ENCODE peak calls at places on chromosomes 4 and X, in four cellular contexts. N is anterior cingulate cortex, S is HFF-Myc, U is breast epithelium. E is an unnamed sample.

GRCh38 chrX:37846934-37847732 is at the start of gene DYNLT3:
- DNase-seq in N (peak), S (peak), U (peak), E (no peak)

GRCh38 chrX:135931644-135932487 is 38.4 kb downstream of the SAGE1 start:
- DNase-seq in N (peak), S (peak), U (no peak), E (peak)

GRCh38 chr4:78138252-78138651 is 81.1 kb downstream of the FRAS1 start:
- DNase-seq in N (no peak), S (no peak), U (no peak), E (no peak)

GRCh38 chrX:39244146-39244545 is 442.9 kb downstream of the MID1IP1 start:
- DNase-seq in N (no peak), S (no peak), U (no peak), E (no peak)

GRCh38 chrX:55161581-55161980 is 58.6 kb upstream of the PAGE5 start:
- DNase-seq in N (no peak), S (no peak), U (no peak), E (no peak)

GRCh38 chr4:137664416-137664815 is 132.1 kb upstream of the PCDH18 start:
- DNase-seq in N (no peak), S (peak), U (no peak), E (no peak)

GRCh38 chr4:2354127-2354526 is 64.3 kb downstream of the ZFYVE28 start:
- DNase-seq in N (no peak), S (no peak), U (no peak), E (no peak)

GRCh38 chrX:70481424-70481823 is 36.8 kb downstream of the DLG3 start:
- DNase-seq in N (no peak), S (no peak), U (no peak), E (no peak)

GRCh38 chr4:40056722-40057539 is at the start of gene N4BP2:
- DNase-seq in N (peak), S (peak), U (peak), E (no peak)

GRCh38 chrX:78886550-78886949 is 58.6 kb upstream of the P2RY10 start:
- DNase-seq in N (no peak), S (no peak), U (no peak), E (peak)

GRCh38 chrX:101370888-101371504 is 15.0 kb downstream of the BTK start:
- DNase-seq in N (no peak), S (no peak), U (no peak), E (no peak)

GRCh38 chr4:123740236-123740635 is 343.6 kb downstream of the SPRY1 start:
- DNase-seq in N (no peak), S (no peak), U (no peak), E (no peak)

GRCh38 chr4:17132226-17132625 is 233.8 kb upstream of the LDB2 start:
- DNase-seq in N (no peak), S (no peak), U (no peak), E (no peak)

GRCh38 chr4:111847256-111848108 is 297.8 kb upstream of the FAM241A start:
- DNase-seq in N (no peak), S (no peak), U (no peak), E (no peak)

GRCh38 chrX:1485033-1485432 is 32.3 kb upstream of the ASMTL start:
- DNase-seq in N (no peak), S (no peak), U (peak), E (no peak)

GRCh38 chrX:132957211-132958085 is 981 bp downstream of the HS6ST2 start:
- DNase-seq in N (no peak), S (no peak), U (no peak), E (no peak)

GRCh38 chr4:133484287-133484686 is 335.2 kb downstream of the PCDH10 start:
- DNase-seq in N (no peak), S (no peak), U (no peak), E (no peak)

GRCh38 chr4:2367626-2368025 is 50.8 kb downstream of the ZFYVE28 start:
- DNase-seq in N (no peak), S (no peak), U (no peak), E (no peak)

GRCh38 chrX:46574941-46575381 is 1.4 kb downstream of the CHST7 start:
- DNase-seq in N (no peak), S (no peak), U (no peak), E (no peak)

GRCh38 chr4:98976716-98977115 is 18.8 kb upstream of the METAP1 start:
- DNase-seq in N (no peak), S (no peak), U (no peak), E (no peak)

GRCh38 chrX:9204560-9204959 is 170.6 kb upstream of the FAM9B start:
- DNase-seq in N (no peak), S (no peak), U (no peak), E (no peak)

GRCh38 chr4:7285244-7286122 is 93.1 kb downstream of the SORCS2 start:
- DNase-seq in N (peak), S (no peak), U (peak), E (no peak)

GRCh38 chr4:38980903-38981676 is 51.1 kb downstream of the TMEM156 start:
- DNase-seq in N (no peak), S (peak), U (no peak), E (no peak)

GRCh38 chrX:108439434-108439883 is at the start of gene COL4A5:
- DNase-seq in N (no peak), S (peak), U (peak), E (peak)

GRCh38 chr4:182192511-182193181 is 50.6 kb upstream of the TENM3 start:
- DNase-seq in N (no peak), S (no peak), U (no peak), E (no peak)

GRCh38 chr4:139511320-139511719 is 44.7 kb downstream of the SETD7 start:
- DNase-seq in N (no peak), S (no peak), U (no peak), E (no peak)

GRCh38 chrX:22652596-22652995 is 347.2 kb upstream of the DDX53 start:
- DNase-seq in N (peak), S (peak), U (no peak), E (no peak)

GRCh38 chr4:165191814-165192499 is 15.4 kb upstream of the KLHL2 start:
- DNase-seq in N (no peak), S (no peak), U (no peak), E (no peak)

GRCh38 chr4:66572949-66573348 is 902.7 kb upstream of the EPHA5 start:
- DNase-seq in N (no peak), S (no peak), U (no peak), E (no peak)

GRCh38 chr4:83516042-83516772 is 19.7 kb upstream of the GPAT3 start:
- DNase-seq in N (no peak), S (peak), U (no peak), E (no peak)

GRCh38 chr4:145043306-145043705 is 54.7 kb downstream of the ANAPC10 start:
- DNase-seq in N (no peak), S (no peak), U (no peak), E (no peak)

GRCh38 chr4:152277333-152277732 is 258.6 kb downstream of the FBXW7 start:
- DNase-seq in N (no peak), S (no peak), U (no peak), E (no peak)

GRCh38 chrX:131058136-131058868 is at the start of gene ARHGAP36:
- DNase-seq in N (no peak), S (no peak), U (no peak), E (no peak)

GRCh38 chrX:72666451-72666850 is 47.7 kb downstream of the PHKA1 start:
- DNase-seq in N (no peak), S (no peak), U (no peak), E (no peak)

E was measured in Panc1.